ENCODE peak calls at places on chromosome 13, in eight cellular contexts. One of them, this sample, is unnamed.

GRCh38 chr13:46663216-46663615 is 110.2 kb downstream of the LRCH1 start:
- DNase-seq in NCI-H1092 treated with DMSO at 0.1 percent for 48 hours: no peak
- DNase-seq in effector CD4-positive, alpha-beta T cell: no peak
- DNase-seq in cardiac muscle cell: no peak
- DNase-seq in kidney epithelial cell: no peak
- DNase-seq in WTC11: no peak
- DNase-seq in fibroblast of the conjunctiva: no peak
- DNase-seq in iPS DF 19.7: no peak
- DNase-seq in this sample: no peak

GRCh38 chr13:48590141-48590863 is 57.4 kb upstream of the RCBTB2 start:
- DNase-seq in WTC11: no peak
- DNase-seq in cardiac muscle cell: no peak
- DNase-seq in kidney epithelial cell: no peak
- DNase-seq in effector CD4-positive, alpha-beta T cell: no peak
- DNase-seq in NCI-H1092 treated with DMSO at 0.1 percent for 48 hours: no peak
- DNase-seq in iPS DF 19.7: no peak
- DNase-seq in fibroblast of the conjunctiva: no peak
- DNase-seq in this sample: no peak

GRCh38 chr13:25401958-25402357 is 30.2 kb downstream of the ATP8A2 start:
- DNase-seq in WTC11: no peak
- DNase-seq in iPS DF 19.7: no peak
- DNase-seq in NCI-H1092 treated with DMSO at 0.1 percent for 48 hours: no peak
- DNase-seq in kidney epithelial cell: no peak
- DNase-seq in fibroblast of the conjunctiva: no peak
- DNase-seq in effector CD4-positive, alpha-beta T cell: no peak
- DNase-seq in cardiac muscle cell: no peak
- DNase-seq in this sample: no peak

GRCh38 chr13:90493667-90494066 is 853.8 kb upstream of the MIR17HG start:
- DNase-seq in iPS DF 19.7: no peak
- DNase-seq in WTC11: no peak
- DNase-seq in fibroblast of the conjunctiva: no peak
- DNase-seq in kidney epithelial cell: peak
- DNase-seq in NCI-H1092 treated with DMSO at 0.1 percent for 48 hours: no peak
- DNase-seq in effector CD4-positive, alpha-beta T cell: no peak
- DNase-seq in cardiac muscle cell: no peak
- DNase-seq in this sample: no peak

GRCh38 chr13:46369506-46370268 is 17.4 kb downstream of the RUBCNL start:
- DNase-seq in NCI-H1092 treated with DMSO at 0.1 percent for 48 hours: no peak
- DNase-seq in WTC11: no peak
- DNase-seq in iPS DF 19.7: no peak
- DNase-seq in effector CD4-positive, alpha-beta T cell: no peak
- DNase-seq in fibroblast of the conjunctiva: peak
- DNase-seq in cardiac muscle cell: no peak
- DNase-seq in kidney epithelial cell: peak
- DNase-seq in this sample: no peak

GRCh38 chr13:113009743-113010509 is 40.9 kb downstream of the MCF2L start:
- DNase-seq in fibroblast of the conjunctiva: no peak
- DNase-seq in iPS DF 19.7: no peak
- DNase-seq in WTC11: no peak
- DNase-seq in kidney epithelial cell: no peak
- DNase-seq in cardiac muscle cell: no peak
- DNase-seq in NCI-H1092 treated with DMSO at 0.1 percent for 48 hours: no peak
- DNase-seq in effector CD4-positive, alpha-beta T cell: no peak
- DNase-seq in this sample: no peak

GRCh38 chr13:104522235-104523072 is 1456.2 kb upstream of the SLC10A2 start:
- DNase-seq in iPS DF 19.7: no peak
- DNase-seq in WTC11: no peak
- DNase-seq in fibroblast of the conjunctiva: no peak
- DNase-seq in kidney epithelial cell: no peak
- DNase-seq in effector CD4-positive, alpha-beta T cell: no peak
- DNase-seq in cardiac muscle cell: no peak
- DNase-seq in NCI-H1092 treated with DMSO at 0.1 percent for 48 hours: no peak
- DNase-seq in this sample: no peak

GRCh38 chr13:45439000-45439399 is 20.8 kb upstream of the SLC25A30 start:
- DNase-seq in effector CD4-positive, alpha-beta T cell: no peak
- DNase-seq in iPS DF 19.7: no peak
- DNase-seq in kidney epithelial cell: no peak
- DNase-seq in fibroblast of the conjunctiva: no peak
- DNase-seq in WTC11: no peak
- DNase-seq in NCI-H1092 treated with DMSO at 0.1 percent for 48 hours: no peak
- DNase-seq in cardiac muscle cell: no peak
- DNase-seq in this sample: no peak

GRCh38 chr13:102563267-102563666 is 33.5 kb upstream of the TPP2 start:
- DNase-seq in effector CD4-positive, alpha-beta T cell: no peak
- DNase-seq in fibroblast of the conjunctiva: no peak
- DNase-seq in iPS DF 19.7: no peak
- DNase-seq in NCI-H1092 treated with DMSO at 0.1 percent for 48 hours: no peak
- DNase-seq in kidney epithelial cell: no peak
- DNase-seq in cardiac muscle cell: no peak
- DNase-seq in WTC11: no peak
- DNase-seq in this sample: no peak

GRCh38 chr13:30884543-30884942 is 21.5 kb upstream of the MEDAG start:
- DNase-seq in iPS DF 19.7: no peak
- DNase-seq in fibroblast of the conjunctiva: no peak
- DNase-seq in NCI-H1092 treated with DMSO at 0.1 percent for 48 hours: no peak
- DNase-seq in effector CD4-positive, alpha-beta T cell: no peak
- DNase-seq in kidney epithelial cell: no peak
- DNase-seq in WTC11: no peak
- DNase-seq in cardiac muscle cell: no peak
- DNase-seq in this sample: no peak

GRCh38 chr13:114264886-114265611 is 16.4 kb upstream of the UPF3A start:
- DNase-seq in fibroblast of the conjunctiva: no peak
- DNase-seq in effector CD4-positive, alpha-beta T cell: no peak
- DNase-seq in kidney epithelial cell: no peak
- DNase-seq in WTC11: no peak
- DNase-seq in NCI-H1092 treated with DMSO at 0.1 percent for 48 hours: no peak
- DNase-seq in cardiac muscle cell: no peak
- DNase-seq in iPS DF 19.7: no peak
- DNase-seq in this sample: no peak

GRCh38 chr13:109301711-109302110 is 484.7 kb downstream of the IRS2 start:
- DNase-seq in NCI-H1092 treated with DMSO at 0.1 percent for 48 hours: peak
- DNase-seq in effector CD4-positive, alpha-beta T cell: no peak
- DNase-seq in kidney epithelial cell: no peak
- DNase-seq in cardiac muscle cell: no peak
- DNase-seq in fibroblast of the conjunctiva: no peak
- DNase-seq in WTC11: no peak
- DNase-seq in iPS DF 19.7: no peak
- DNase-seq in this sample: no peak

GRCh38 chr13:114338959-114339358 is 24.7 kb downstream of the CHAMP1 start:
- DNase-seq in effector CD4-positive, alpha-beta T cell: no peak
- DNase-seq in WTC11: no peak
- DNase-seq in NCI-H1092 treated with DMSO at 0.1 percent for 48 hours: no peak
- DNase-seq in iPS DF 19.7: no peak
- DNase-seq in cardiac muscle cell: no peak
- DNase-seq in fibroblast of the conjunctiva: no peak
- DNase-seq in kidney epithelial cell: no peak
- DNase-seq in this sample: no peak

GRCh38 chr13:22062478-22063205 is 391.8 kb downstream of the FGF9 start:
- DNase-seq in effector CD4-positive, alpha-beta T cell: peak
- DNase-seq in iPS DF 19.7: no peak
- DNase-seq in kidney epithelial cell: no peak
- DNase-seq in fibroblast of the conjunctiva: no peak
- DNase-seq in cardiac muscle cell: no peak
- DNase-seq in NCI-H1092 treated with DMSO at 0.1 percent for 48 hours: no peak
- DNase-seq in WTC11: no peak
- DNase-seq in this sample: no peak

GRCh38 chr13:51620165-51620983 is 36.1 kb downstream of the WDFY2 start:
- DNase-seq in fibroblast of the conjunctiva: no peak
- DNase-seq in WTC11: no peak
- DNase-seq in cardiac muscle cell: no peak
- DNase-seq in kidney epithelial cell: no peak
- DNase-seq in effector CD4-positive, alpha-beta T cell: no peak
- DNase-seq in iPS DF 19.7: no peak
- DNase-seq in NCI-H1092 treated with DMSO at 0.1 percent for 48 hours: no peak
- DNase-seq in this sample: no peak

GRCh38 chr13:80462567-80462966 is 121.6 kb upstream of the SPRY2 start:
- DNase-seq in NCI-H1092 treated with DMSO at 0.1 percent for 48 hours: no peak
- DNase-seq in WTC11: no peak
- DNase-seq in effector CD4-positive, alpha-beta T cell: no peak
- DNase-seq in kidney epithelial cell: no peak
- DNase-seq in iPS DF 19.7: no peak
- DNase-seq in fibroblast of the conjunctiva: no peak
- DNase-seq in cardiac muscle cell: no peak
- DNase-seq in this sample: no peak

GRCh38 chr13:44271915-44272341 is 101.7 kb upstream of the SERP2 start:
- DNase-seq in kidney epithelial cell: no peak
- DNase-seq in effector CD4-positive, alpha-beta T cell: no peak
- DNase-seq in WTC11: no peak
- DNase-seq in fibroblast of the conjunctiva: no peak
- DNase-seq in cardiac muscle cell: peak
- DNase-seq in iPS DF 19.7: no peak
- DNase-seq in NCI-H1092 treated with DMSO at 0.1 percent for 48 hours: no peak
- DNase-seq in this sample: no peak

GRCh38 chr13:32031025-32031814 is at the start of gene FRY:
- DNase-seq in iPS DF 19.7: no peak
- DNase-seq in WTC11: peak
- DNase-seq in kidney epithelial cell: no peak
- DNase-seq in cardiac muscle cell: peak
- DNase-seq in effector CD4-positive, alpha-beta T cell: peak
- DNase-seq in NCI-H1092 treated with DMSO at 0.1 percent for 48 hours: peak
- DNase-seq in fibroblast of the conjunctiva: peak
- DNase-seq in this sample: peak

GRCh38 chr13:95023405-95023804 is 277.8 kb downstream of the ABCC4 start:
- DNase-seq in fibroblast of the conjunctiva: no peak
- DNase-seq in WTC11: no peak
- DNase-seq in iPS DF 19.7: no peak
- DNase-seq in NCI-H1092 treated with DMSO at 0.1 percent for 48 hours: peak
- DNase-seq in kidney epithelial cell: peak
- DNase-seq in cardiac muscle cell: no peak
- DNase-seq in effector CD4-positive, alpha-beta T cell: no peak
- DNase-seq in this sample: peak

GRCh38 chr13:47499358-47500150 is 501.5 kb downstream of the SUCLA2 start:
- DNase-seq in NCI-H1092 treated with DMSO at 0.1 percent for 48 hours: no peak
- DNase-seq in fibroblast of the conjunctiva: peak
- DNase-seq in effector CD4-positive, alpha-beta T cell: no peak
- DNase-seq in cardiac muscle cell: no peak
- DNase-seq in kidney epithelial cell: peak
- DNase-seq in iPS DF 19.7: no peak
- DNase-seq in WTC11: no peak
- DNase-seq in this sample: peak

GRCh38 chr13:51646041-51646670 is 61.9 kb downstream of the WDFY2 start:
- DNase-seq in fibroblast of the conjunctiva: no peak
- DNase-seq in kidney epithelial cell: no peak
- DNase-seq in NCI-H1092 treated with DMSO at 0.1 percent for 48 hours: no peak
- DNase-seq in WTC11: no peak
- DNase-seq in iPS DF 19.7: peak
- DNase-seq in cardiac muscle cell: no peak
- DNase-seq in effector CD4-positive, alpha-beta T cell: no peak
- DNase-seq in this sample: no peak

GRCh38 chr13:38687246-38688229 is 661 bp downstream of the FREM2 start:
- DNase-seq in kidney epithelial cell: no peak
- DNase-seq in effector CD4-positive, alpha-beta T cell: no peak
- DNase-seq in NCI-H1092 treated with DMSO at 0.1 percent for 48 hours: peak
- DNase-seq in fibroblast of the conjunctiva: no peak
- DNase-seq in cardiac muscle cell: peak
- DNase-seq in iPS DF 19.7: no peak
- DNase-seq in WTC11: peak
- DNase-seq in this sample: peak

GRCh38 chr13:97459215-97459772 is 25.3 kb downstream of the RAP2A start:
- DNase-seq in cardiac muscle cell: no peak
- DNase-seq in effector CD4-positive, alpha-beta T cell: no peak
- DNase-seq in iPS DF 19.7: no peak
- DNase-seq in kidney epithelial cell: no peak
- DNase-seq in fibroblast of the conjunctiva: no peak
- DNase-seq in NCI-H1092 treated with DMSO at 0.1 percent for 48 hours: no peak
- DNase-seq in WTC11: no peak
- DNase-seq in this sample: peak

GRCh38 chr13:97366172-97366688 is 67.7 kb upstream of the RAP2A start:
- DNase-seq in iPS DF 19.7: no peak
- DNase-seq in WTC11: no peak
- DNase-seq in effector CD4-positive, alpha-beta T cell: no peak
- DNase-seq in kidney epithelial cell: no peak
- DNase-seq in cardiac muscle cell: no peak
- DNase-seq in fibroblast of the conjunctiva: no peak
- DNase-seq in NCI-H1092 treated with DMSO at 0.1 percent for 48 hours: no peak
- DNase-seq in this sample: no peak

GRCh38 chr13:77831870-77832269 is 86.8 kb downstream of the EDNRB start:
- DNase-seq in fibroblast of the conjunctiva: no peak
- DNase-seq in effector CD4-positive, alpha-beta T cell: no peak
- DNase-seq in kidney epithelial cell: no peak
- DNase-seq in NCI-H1092 treated with DMSO at 0.1 percent for 48 hours: no peak
- DNase-seq in cardiac muscle cell: no peak
- DNase-seq in iPS DF 19.7: no peak
- DNase-seq in WTC11: no peak
- DNase-seq in this sample: no peak

GRCh38 chr13:46551410-46552301 is 1.3 kb upstream of the LRCH1 start:
- DNase-seq in effector CD4-positive, alpha-beta T cell: peak
- DNase-seq in NCI-H1092 treated with DMSO at 0.1 percent for 48 hours: peak
- DNase-seq in iPS DF 19.7: no peak
- DNase-seq in cardiac muscle cell: peak
- DNase-seq in kidney epithelial cell: no peak
- DNase-seq in WTC11: peak
- DNase-seq in fibroblast of the conjunctiva: no peak
- DNase-seq in this sample: peak

GRCh38 chr13:39672378-39673132 is 17.1 kb downstream of the COG6 start:
- DNase-seq in NCI-H1092 treated with DMSO at 0.1 percent for 48 hours: no peak
- DNase-seq in WTC11: no peak
- DNase-seq in fibroblast of the conjunctiva: no peak
- DNase-seq in kidney epithelial cell: no peak
- DNase-seq in effector CD4-positive, alpha-beta T cell: no peak
- DNase-seq in iPS DF 19.7: no peak
- DNase-seq in cardiac muscle cell: no peak
- DNase-seq in this sample: no peak

GRCh38 chr13:105774739-105775460 is 760.6 kb downstream of the EFNB2 start:
- DNase-seq in WTC11: no peak
- DNase-seq in fibroblast of the conjunctiva: no peak
- DNase-seq in kidney epithelial cell: peak
- DNase-seq in NCI-H1092 treated with DMSO at 0.1 percent for 48 hours: no peak
- DNase-seq in cardiac muscle cell: no peak
- DNase-seq in iPS DF 19.7: no peak
- DNase-seq in effector CD4-positive, alpha-beta T cell: no peak
- DNase-seq in this sample: no peak

GRCh38 chr13:79090552-79091159 is 315.4 kb downstream of the RBM26 start:
- DNase-seq in WTC11: no peak
- DNase-seq in effector CD4-positive, alpha-beta T cell: no peak
- DNase-seq in NCI-H1092 treated with DMSO at 0.1 percent for 48 hours: no peak
- DNase-seq in cardiac muscle cell: no peak
- DNase-seq in kidney epithelial cell: no peak
- DNase-seq in fibroblast of the conjunctiva: no peak
- DNase-seq in iPS DF 19.7: no peak
- DNase-seq in this sample: no peak

GRCh38 chr13:51534075-51534817 is 50.0 kb upstream of the WDFY2 start:
- DNase-seq in effector CD4-positive, alpha-beta T cell: no peak
- DNase-seq in cardiac muscle cell: no peak
- DNase-seq in NCI-H1092 treated with DMSO at 0.1 percent for 48 hours: no peak
- DNase-seq in kidney epithelial cell: no peak
- DNase-seq in iPS DF 19.7: no peak
- DNase-seq in WTC11: no peak
- DNase-seq in fibroblast of the conjunctiva: no peak
- DNase-seq in this sample: no peak

GRCh38 chr13:78045916-78046315 is 127.3 kb upstream of the EDNRB start:
- DNase-seq in NCI-H1092 treated with DMSO at 0.1 percent for 48 hours: no peak
- DNase-seq in WTC11: no peak
- DNase-seq in iPS DF 19.7: no peak
- DNase-seq in kidney epithelial cell: no peak
- DNase-seq in effector CD4-positive, alpha-beta T cell: no peak
- DNase-seq in cardiac muscle cell: no peak
- DNase-seq in fibroblast of the conjunctiva: no peak
- DNase-seq in this sample: no peak

GRCh38 chr13:38473305-38473704 is 123.7 kb downstream of the UFM1 start:
- DNase-seq in iPS DF 19.7: no peak
- DNase-seq in effector CD4-positive, alpha-beta T cell: no peak
- DNase-seq in WTC11: no peak
- DNase-seq in cardiac muscle cell: no peak
- DNase-seq in NCI-H1092 treated with DMSO at 0.1 percent for 48 hours: no peak
- DNase-seq in kidney epithelial cell: no peak
- DNase-seq in fibroblast of the conjunctiva: no peak
- DNase-seq in this sample: no peak

GRCh38 chr13:30158774-30159445 is 148.4 kb downstream of the KATNAL1 start:
- DNase-seq in cardiac muscle cell: no peak
- DNase-seq in kidney epithelial cell: no peak
- DNase-seq in fibroblast of the conjunctiva: peak
- DNase-seq in iPS DF 19.7: no peak
- DNase-seq in effector CD4-positive, alpha-beta T cell: no peak
- DNase-seq in NCI-H1092 treated with DMSO at 0.1 percent for 48 hours: no peak
- DNase-seq in WTC11: no peak
- DNase-seq in this sample: no peak

GRCh38 chr13:102310691-102311432 is 91.0 kb downstream of the FGF14 start:
- DNase-seq in fibroblast of the conjunctiva: no peak
- DNase-seq in cardiac muscle cell: no peak
- DNase-seq in effector CD4-positive, alpha-beta T cell: no peak
- DNase-seq in kidney epithelial cell: no peak
- DNase-seq in WTC11: no peak
- DNase-seq in iPS DF 19.7: no peak
- DNase-seq in NCI-H1092 treated with DMSO at 0.1 percent for 48 hours: no peak
- DNase-seq in this sample: no peak